ENCODE peak calls at places on chromosomes 2 and 18, in six cellular contexts. X is brain microvascular endothelial cell, K is choroid plexus epithelial cell, C is fibroblast of mammary gland, O is BE2C, L is cardiac fibroblast. P is an unnamed sample.
A peak's percentile ranks its signal among the peaks of the same experiment; 100 is the strongest.

GRCh38 chr18:75654928-75655745 is 227.6 kb upstream of the SMIM21 start:
- DNase-seq in X (no peak), K (no peak), C (peak; percentile 2), O (no peak), L (no peak), P (peak; percentile 18)

GRCh38 chr2:144032566-144032965 is 487.4 kb downstream of the ZEB2 start:
- DNase-seq in X (no peak), K (peak; percentile 56), C (peak; percentile 85), O (no peak), L (peak; percentile 27), P (peak; percentile 67)

GRCh38 chr2:163207706-163208370 is 369.3 kb upstream of the KCNH7 start:
- DNase-seq in X (no peak), K (no peak), C (no peak), O (no peak), L (peak; percentile 7), P (no peak)

GRCh38 chr2:39338502-39338901 is 94.7 kb upstream of the CDKL4 start:
- DNase-seq in X (no peak), K (no peak), C (no peak), O (no peak), L (no peak), P (no peak)

GRCh38 chr18:62988467-62988866 is 273.1 kb downstream of the PHLPP1 start:
- DNase-seq in X (no peak), K (no peak), C (peak; percentile 14), O (no peak), L (no peak), P (no peak)

GRCh38 chr2:60998628-60999545 is 18.6 kb upstream of the PEX13 start:
- DNase-seq in X (no peak), K (peak; percentile 74), C (peak; percentile 68), O (no peak), L (peak; percentile 73), P (peak; percentile 73)

GRCh38 chr2:122307772-122308171 is 552.3 kb downstream of the TSN start:
- DNase-seq in X (no peak), K (no peak), C (no peak), O (no peak), L (no peak), P (no peak)

GRCh38 chr2:11250400-11251277 is 93.8 kb downstream of the ROCK2 start:
- DNase-seq in X (no peak), K (no peak), C (peak; percentile 22), O (no peak), L (peak; percentile 46), P (no peak)

GRCh38 chr2:128451636-128452411 is 133.2 kb upstream of the HS6ST1 start:
- DNase-seq in X (no peak), K (no peak), C (no peak), O (no peak), L (no peak), P (no peak)

GRCh38 chr2:11387831-11388230 is 43.4 kb upstream of the ROCK2 start:
- DNase-seq in X (no peak), K (no peak), C (no peak), O (no peak), L (no peak), P (no peak)

GRCh38 chr2:215684448-215685217 is 248.8 kb upstream of the FN1 start:
- DNase-seq in X (peak; percentile 57), K (peak; percentile 41), C (peak; percentile 93), O (no peak), L (peak; percentile 64), P (peak; percentile 90)

GRCh38 chr18:29892960-29893558 is 1149.5 kb downstream of the DSC3 start:
- DNase-seq in X (no peak), K (peak; percentile 6), C (peak; percentile 17), O (no peak), L (peak; percentile 20), P (no peak)

GRCh38 chr2:227163445-227163997 is 484 bp downstream of the COL4A4 start:
- DNase-seq in X (no peak), K (no peak), C (no peak), O (no peak), L (no peak), P (no peak)

GRCh38 chr18:50138181-50139064 is 56.5 kb downstream of the MYO5B start:
- DNase-seq in X (no peak), K (peak; percentile 21), C (no peak), O (no peak), L (no peak), P (no peak)

GRCh38 chr2:101052147-101052546 is 50.1 kb downstream of the RPL31 start:
- DNase-seq in X (no peak), K (no peak), C (no peak), O (no peak), L (no peak), P (no peak)

GRCh38 chr2:151999058-151999457 is 99.8 kb downstream of the CACNB4 start:
- DNase-seq in X (peak; percentile 38), K (peak; percentile 63), C (peak; percentile 51), O (peak; percentile 37), L (peak; percentile 60), P (peak; percentile 29)

GRCh38 chr2:137508739-137509384 is 455.4 kb upstream of the HNMT start:
- DNase-seq in X (no peak), K (no peak), C (no peak), O (no peak), L (no peak), P (no peak)

GRCh38 chr2:235661136-235661535 is 167.3 kb downstream of the AGAP1 start:
- DNase-seq in X (no peak), K (no peak), C (peak; percentile 44), O (no peak), L (no peak), P (no peak)

GRCh38 chr2:152627010-152627957 is 90.0 kb downstream of the PRPF40A start:
- DNase-seq in X (peak; percentile 23), K (peak; percentile 75), C (peak; percentile 64), O (no peak), L (peak; percentile 64), P (peak; percentile 39)

GRCh38 chr2:189899101-189899500 is 114.9 kb downstream of the PMS1 start:
- DNase-seq in X (no peak), K (no peak), C (no peak), O (no peak), L (peak; percentile 9), P (peak; percentile 9)

GRCh38 chr18:13726972-13727331 is 479 bp downstream of the RNMT start:
- DNase-seq in X (peak; percentile 55), K (peak; percentile 70), C (peak; percentile 57), O (no peak), L (peak; percentile 61), P (peak; percentile 65)

GRCh38 chr2:24317491-24317920 is 42.8 kb downstream of the ITSN2 start:
- DNase-seq in X (no peak), K (peak; percentile 21), C (no peak), O (peak; percentile 17), L (no peak), P (no peak)

GRCh38 chr2:236538242-236538641 is 31.4 kb upstream of the ACKR3 start:
- DNase-seq in X (no peak), K (no peak), C (no peak), O (no peak), L (no peak), P (no peak)

GRCh38 chr2:74587664-74588277 is 33.3 kb downstream of the DOK1 start:
- DNase-seq in X (peak; percentile 65), K (peak; percentile 85), C (peak; percentile 75), O (peak; percentile 47), L (peak; percentile 88), P (peak; percentile 87)
- TF ChIP-seq CTCF in X (peak; percentile 75), K (peak; percentile 80), C (peak; percentile 76), O (peak; percentile 63), L (peak; percentile 71), P (peak; percentile 58)

GRCh38 chr2:20725782-20726181 is 58.8 kb downstream of the GDF7 start:
- DNase-seq in X (no peak), K (no peak), C (no peak), O (no peak), L (no peak), P (no peak)

GRCh38 chr2:20728114-20728758 is 61.3 kb downstream of the GDF7 start:
- DNase-seq in X (peak; percentile 45), K (peak; percentile 65), C (no peak), O (peak; percentile 11), L (peak; percentile 37), P (no peak)

GRCh38 chr2:20723543-20723942 is 56.6 kb downstream of the GDF7 start:
- DNase-seq in X (peak; percentile 29), K (peak; percentile 37), C (no peak), O (no peak), L (peak; percentile 28), P (peak; percentile 14)

GRCh38 chr2:20724500-20725053 is 57.6 kb downstream of the GDF7 start:
- DNase-seq in X (no peak), K (no peak), C (no peak), O (no peak), L (no peak), P (no peak)

GRCh38 chr2:20726913-20727312 is 60.0 kb downstream of the GDF7 start:
- DNase-seq in X (no peak), K (no peak), C (no peak), O (no peak), L (no peak), P (no peak)
- H3K4me3 ChIP-seq in X (no peak overlapping the region), K (no peak overlapping the region), C (no peak overlapping the region), O (no peak overlapping the region), L (no peak overlapping the region), P (no peak overlapping the region)

GRCh38 chr2:241148239-241148638 is 1.0 kb downstream of the PASK start:
- DNase-seq in X (no peak), K (no peak), C (no peak), O (no peak), L (no peak), P (no peak)

GRCh38 chr2:241148891-241149674 is at the start of gene PASK:
- DNase-seq in X (peak; percentile 93), K (peak; percentile 97), C (peak; percentile 93), O (peak; percentile 96), L (peak; percentile 94), P (peak; percentile 91)

GRCh38 chr2:241150660-241151530 is 628 bp downstream of the PPP1R7 start:
- DNase-seq in X (no peak), K (no peak), C (peak; percentile 53), O (no peak), L (peak; percentile 7), P (no peak)

GRCh38 chr2:241149675-241149924 is 328 bp upstream of the PASK start:
- DNase-seq in X (no peak), K (no peak), C (no peak), O (no peak), L (no peak), P (no peak)

DNA sequence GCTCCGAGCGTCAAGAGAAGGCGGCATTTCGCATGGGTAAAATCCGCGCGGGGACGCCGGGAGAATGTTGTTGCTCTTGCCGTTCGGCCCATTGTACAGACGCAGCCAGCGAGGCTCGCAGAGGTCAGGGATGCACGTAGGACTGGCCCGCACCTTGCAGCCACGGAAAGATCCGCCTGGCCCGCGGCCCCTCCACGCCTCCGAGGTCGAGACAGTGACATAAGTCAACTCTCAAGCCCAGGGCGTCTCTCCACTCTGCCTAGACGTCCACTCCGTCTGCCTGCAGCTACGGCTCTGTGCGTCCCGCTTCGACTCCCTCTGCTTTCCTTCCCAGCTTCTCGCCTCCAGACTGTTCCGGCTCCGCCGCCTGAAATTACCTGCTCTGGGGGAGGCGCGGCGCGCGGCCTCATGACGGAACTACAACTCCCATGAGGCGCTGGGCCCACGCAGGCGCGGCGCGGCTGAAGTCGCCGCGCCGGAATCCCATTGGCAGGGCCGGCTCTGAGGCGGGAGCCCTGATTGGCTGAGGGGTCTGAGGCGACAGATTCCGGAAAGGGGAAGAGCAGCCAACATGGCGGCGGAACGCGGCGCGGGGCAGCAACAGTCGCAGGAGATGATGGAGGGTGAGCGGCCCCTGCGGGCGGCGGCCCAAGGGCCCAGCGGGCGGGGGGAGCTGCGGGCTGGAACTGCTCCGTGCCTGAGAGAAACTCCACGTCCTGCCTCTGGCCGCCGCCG is at the start of gene PPP1R7:
- DNase-seq in X (peak; percentile 89), K (peak; percentile 95), C (peak; percentile 88), O (peak; percentile 97), L (peak; percentile 93), P (peak; percentile 92)
- TF ChIP-seq CTCF in X (no peak), K (no peak), C (no peak), O (no peak), L (no peak), P (no peak)

GRCh38 chr2:98505311-98505808 is 60.7 kb downstream of the INPP4A start:
- DNase-seq in X (no peak), K (no peak), C (peak; percentile 38), O (no peak), L (no peak), P (no peak)
- H3K4me3 ChIP-seq in X (no peak overlapping the region), K (no peak overlapping the region), C (no peak overlapping the region), O (no peak overlapping the region), L (no peak overlapping the region), P (no peak overlapping the region)